ENCODE peak calls at places on chromosomes 12 and 14, in nine cellular contexts. W, S, K, A, J, P, E, R and N are unnamed samples.

GRCh38 chr12:69969011-69969410 is 144.0 kb downstream of the MYRFL start:
- DNase-seq in K (no peak), J (no peak), R (no peak), E (no peak), A (no peak), W (no peak), S (no peak), P (no peak), N (no peak)

GRCh38 chr14:72516936-72517408 is 376.9 kb downstream of the DPF3 start:
- DNase-seq in S (no peak), P (peak), E (peak), K (peak), A (peak), J (peak), W (peak), R (peak), N (no peak)

GRCh38 chr12:28107679-28108078 is 82.6 kb upstream of the CCDC91 start:
- DNase-seq in P (no peak), W (no peak), J (peak), S (no peak), E (no peak), R (no peak), A (no peak), K (no peak), N (no peak)

GRCh38 chr12:66127695-66128094 is 2.9 kb downstream of the LLPH start:
- DNase-seq in S (no peak), K (no peak), W (no peak), J (peak), A (no peak), E (no peak), R (no peak), P (no peak), N (no peak)

GRCh38 chr12:99390707-99391106 is 256.8 kb upstream of the GARIN6 start:
- DNase-seq in K (no peak), W (no peak), P (no peak), S (no peak), A (no peak), E (no peak), R (no peak), J (peak), N (no peak)

GRCh38 chr12:27273114-27273513 is 29.0 kb downstream of the STK38L start:
- DNase-seq in A (no peak), E (no peak), J (no peak), W (no peak), S (no peak), K (no peak), R (no peak), P (no peak), N (no peak)

GRCh38 chr14:32426596-32427408 is 97.7 kb downstream of the AKAP6 start:
- DNase-seq in W (no peak), P (no peak), J (no peak), K (no peak), E (no peak), S (no peak), A (no peak), R (no peak), N (no peak)

GRCh38 chr12:96399919-96400630 is at the start of gene CDK17:
- DNase-seq in J (peak), E (no peak), R (peak), A (peak), W (peak), K (peak), S (peak), P (peak), N (peak)

GRCh38 chr14:32382704-32383103 is 53.6 kb downstream of the AKAP6 start:
- DNase-seq in K (no peak), S (no peak), P (no peak), W (no peak), A (no peak), R (no peak), J (peak), E (no peak), N (no peak)

GRCh38 chr12:94074216-94074969 is 74.0 kb upstream of the PLXNC1 start:
- DNase-seq in A (no peak), R (no peak), W (no peak), J (no peak), E (no peak), S (no peak), K (no peak), P (no peak), N (no peak)

GRCh38 chr12:49358548-49359141 is 8.6 kb upstream of the SPATS2 start:
- DNase-seq in E (no peak), A (no peak), R (peak), K (no peak), S (no peak), W (no peak), J (peak), P (peak), N (no peak)

GRCh38 chr14:77265187-77265515 is 5.9 kb downstream of the NGB start:
- DNase-seq in S (no peak), J (no peak), E (no peak), K (peak), W (no peak), P (no peak), A (no peak), R (no peak), N (no peak)

GRCh38 chr14:53900499-53900898 is 56.1 kb downstream of the BMP4 start:
- DNase-seq in K (no peak), P (no peak), E (no peak), R (peak), S (no peak), W (no peak), A (no peak), J (peak), N (no peak)

GRCh38 chr12:131965073-131965472 is 15.3 kb downstream of the EP400 start:
- DNase-seq in E (no peak), J (no peak), K (no peak), W (no peak), S (no peak), A (no peak), P (no peak), R (no peak), N (no peak)

DNA sequence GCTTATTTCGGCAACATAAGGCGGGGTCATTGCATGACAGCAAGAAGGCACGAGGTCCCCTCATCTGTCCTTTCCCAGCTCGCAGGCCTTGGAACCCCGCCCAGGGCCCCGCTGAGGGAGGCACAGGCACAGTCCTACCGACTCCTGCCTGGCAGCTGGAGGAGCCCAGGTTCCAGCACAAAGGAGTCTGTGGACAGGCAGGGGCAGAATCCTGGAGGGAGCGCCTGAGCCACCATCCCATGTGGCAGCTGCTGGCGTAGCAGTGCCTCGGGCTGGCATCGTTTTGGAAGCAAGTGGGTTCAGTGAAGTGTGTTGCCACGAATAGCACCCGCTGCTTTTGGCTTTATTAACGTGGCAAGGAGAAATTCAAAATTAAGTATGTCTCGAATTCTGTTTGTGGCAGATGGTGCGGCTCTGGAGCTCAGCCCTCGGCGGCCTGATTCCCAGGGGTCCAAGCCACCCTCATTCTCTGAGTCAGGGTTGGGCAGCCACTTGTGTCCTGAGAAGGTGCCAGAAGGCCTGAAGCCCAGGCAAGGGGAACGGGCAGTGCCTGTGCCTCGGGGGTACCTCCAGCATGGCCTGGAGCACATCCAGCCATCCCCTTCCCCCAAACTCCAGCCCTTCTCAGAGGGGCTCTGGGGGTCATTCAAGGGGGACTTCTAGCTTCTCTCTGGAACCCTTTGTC is 35.9 kb downstream of the SLC8B1 start:
- DNase-seq in E (no peak), R (peak), K (no peak), W (no peak), J (no peak), S (no peak), P (no peak), A (no peak), N (peak)
- TF ChIP-seq CTCF in E (no peak), R (no peak), K (no peak), W (no peak), J (no peak), S (no peak), P (no peak), A (no peak), N (no peak)

GRCh38 chr14:57692671-57693070 is 173.2 kb downstream of the SLC35F4 start:
- DNase-seq in R (no peak), W (no peak), A (no peak), J (peak), S (no peak), E (peak), P (no peak), K (no peak), N (no peak)
- TF ChIP-seq CTCF in R (peak), W (peak), A (peak), J (peak), S (peak), E (peak), P (no peak), K (peak), N (peak)

DNA sequence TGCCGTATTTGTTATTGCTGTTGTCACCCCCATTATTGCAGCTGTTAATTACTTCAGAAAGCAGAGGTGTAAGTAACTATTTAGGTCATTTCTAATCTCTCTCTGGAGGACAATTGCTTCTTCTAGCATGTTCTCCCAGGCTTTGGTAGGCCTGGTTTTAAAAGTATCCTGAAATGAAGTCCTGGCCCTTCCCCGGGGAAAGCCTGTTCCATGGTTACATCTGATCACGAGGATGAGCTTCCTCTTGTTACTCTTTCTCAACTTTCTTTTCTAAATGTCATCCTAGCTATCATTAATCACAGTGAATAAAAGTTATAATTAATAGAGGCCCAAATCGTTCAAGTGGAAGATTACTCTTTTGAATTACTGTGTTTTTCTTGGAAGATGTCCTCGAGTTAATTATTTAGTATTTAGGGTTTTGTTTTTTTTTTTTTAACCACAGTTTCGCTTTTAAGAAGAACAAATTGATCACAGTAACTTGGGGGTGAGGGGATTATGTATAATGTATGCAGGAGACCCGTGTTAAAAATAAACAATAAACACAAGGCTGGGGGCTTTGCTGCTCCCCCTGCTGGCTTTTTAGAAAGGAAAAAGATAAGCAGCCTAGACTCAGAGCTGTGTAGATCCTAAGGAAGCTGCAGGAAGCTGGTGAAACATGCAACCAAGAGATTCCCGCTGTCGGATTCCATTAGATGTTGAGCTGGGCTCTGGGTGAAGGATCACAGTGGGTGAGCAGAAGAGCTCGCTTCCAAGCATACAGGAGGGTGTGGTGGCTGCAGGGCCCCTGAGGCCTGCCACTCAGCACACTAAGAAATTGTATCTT is 420.1 kb downstream of the FUT8 start:
- DNase-seq in E (no peak), J (peak), R (no peak), W (no peak), A (no peak), P (no peak), K (no peak), S (no peak), N (no peak)
- TF ChIP-seq CTCF in E (peak), J (peak), R (no peak), W (peak), A (peak), P (no peak), K (no peak), S (peak), N (peak)

GRCh38 chr14:57435923-57436322 is 45.5 kb downstream of the NAA30 start:
- DNase-seq in J (no peak), W (no peak), P (no peak), A (no peak), E (no peak), S (no peak), K (no peak), R (no peak), N (no peak)
- TF ChIP-seq CTCF in J (no peak), W (peak), P (no peak), A (no peak), E (no peak), S (peak), K (no peak), R (no peak), N (no peak)

GRCh38 chr12:128543971-128544370 is 277.0 kb downstream of the TMEM132C start:
- DNase-seq in K (no peak), E (no peak), P (no peak), W (no peak), S (no peak), J (no peak), A (no peak), R (no peak), N (no peak)

GRCh38 chr12:128542844-128543243 is 275.9 kb downstream of the TMEM132C start:
- DNase-seq in S (no peak), K (no peak), W (no peak), R (no peak), J (no peak), A (no peak), E (no peak), P (no peak), N (no peak)

GRCh38 chr12:128537668-128538067 is 270.7 kb downstream of the TMEM132C start:
- DNase-seq in J (no peak), A (no peak), P (no peak), R (no peak), S (no peak), W (no peak), K (no peak), E (no peak), N (no peak)

DNA sequence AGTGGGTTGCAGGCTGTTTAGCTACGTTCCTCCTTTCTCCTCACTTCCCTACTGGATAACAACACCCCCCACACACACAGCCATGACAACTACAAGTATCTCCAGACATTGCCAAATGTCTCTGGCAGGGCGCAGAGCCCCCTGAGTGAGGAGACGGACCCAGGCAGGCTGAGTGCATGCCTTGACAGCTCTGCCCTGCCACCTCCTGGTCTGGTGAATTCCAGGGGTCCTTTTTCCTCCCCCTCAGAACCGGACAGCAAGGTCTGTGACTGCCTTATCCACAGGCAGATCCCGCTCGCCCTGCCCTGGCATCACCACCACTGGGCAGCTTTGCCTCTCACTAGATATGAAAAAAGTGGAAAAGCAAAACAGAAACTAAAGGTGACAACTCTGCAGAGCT is 276.5 kb downstream of the TMEM132C start:
- DNase-seq in S (no peak), J (no peak), A (no peak), W (no peak), E (no peak), K (no peak), R (no peak), P (no peak), N (no peak)
- TF ChIP-seq CTCF in S (no peak), J (no peak), A (no peak), W (no peak), E (no peak), K (no peak), R (no peak), P (no peak), N (peak)